ENCODE peak calls at places on chromosomes 6 and 20, in nine cellular contexts. E is right atrium auricular region, V is AG04450, J is right lobe of liver, G is tibial artery, O is lower lobe of right lung, Z is OCI-LY7, X is endodermal cell, A is fibroblast of the aortic adventitia. D is an unnamed sample.

GRCh38 chr20:45037050-45037449 is 63.9 kb downstream of the KCNS1 start:
- DNase-seq in G (peak), J (no peak), V (no peak), Z (no peak), O (no peak), X (no peak), E (no peak), A (peak), D (peak)

GRCh38 chr6:97312241-97312640 is 29.2 kb upstream of the MMS22L start:
- DNase-seq in J (no peak), X (no peak), V (no peak), G (no peak), O (no peak), A (no peak), Z (no peak), E (no peak), D (no peak)

GRCh38 chr6:56851104-56851503 is 103.8 kb upstream of the BEND6 start:
- DNase-seq in E (no peak), X (peak), G (no peak), O (no peak), A (peak), Z (no peak), V (no peak), J (no peak), D (no peak)

GRCh38 chr6:75402296-75402695 is 91.3 kb downstream of the FILIP1 start:
- DNase-seq in O (no peak), Z (no peak), E (no peak), X (no peak), J (no peak), G (peak), V (no peak), A (peak), D (peak)

GRCh38 chr6:33692760-33693158 is 18.7 kb downstream of the UQCC2 start:
- DNase-seq in G (no peak), A (no peak), J (peak), X (no peak), Z (no peak), E (no peak), O (peak), V (no peak), D (peak)

GRCh38 chr20:58837717-58838116 is 13.0 kb downstream of the GNAS-AS1 start:
- DNase-seq in V (no peak), E (no peak), G (no peak), Z (no peak), A (no peak), O (no peak), X (no peak), J (no peak), D (no peak)

GRCh38 chr6:134379086-134379485 is 61.2 kb upstream of the SGK1 start:
- DNase-seq in X (peak), V (no peak), O (peak), J (no peak), G (no peak), E (no peak), A (no peak), Z (no peak), D (no peak)

GRCh38 chr20:46307139-46307998 is 929 bp downstream of the CDH22 start:
- DNase-seq in V (no peak), J (peak), E (no peak), Z (peak), O (peak), X (peak), A (peak), G (peak), D (peak)

GRCh38 chr6:35691027-35691824 is 2.5 kb upstream of the FKBP5 start:
- DNase-seq in X (no peak), E (peak), J (peak), Z (no peak), G (peak), V (no peak), O (peak), A (peak), D (peak)

GRCh38 chr20:40276291-40276690 is 412.7 kb downstream of the MAFB start:
- DNase-seq in X (peak), V (no peak), Z (no peak), E (no peak), A (peak), G (peak), O (no peak), J (no peak), D (peak)

GRCh38 chr6:166957087-166957804 is 896 bp upstream of the RNASET2 start:
- DNase-seq in Z (peak), A (no peak), O (peak), X (peak), J (peak), E (peak), V (no peak), G (peak), D (peak)

GRCh38 chr6:169859978-169860703 is 108.7 kb downstream of the ERMARD start:
- DNase-seq in V (no peak), O (no peak), J (no peak), G (peak), E (peak), Z (peak), X (no peak), A (no peak), D (no peak)

GRCh38 chr6:158629376-158630221 is 14.9 kb downstream of the DYNLT1 start:
- DNase-seq in O (no peak), A (no peak), J (no peak), V (no peak), X (peak), Z (peak), G (no peak), E (peak), D (no peak)

GRCh38 chr6:143301204-143301603 is 149.3 kb downstream of the ADAT2 start:
- DNase-seq in V (no peak), E (no peak), X (no peak), J (no peak), Z (no peak), G (no peak), A (no peak), O (no peak), D (no peak)

GRCh38 chr6:159615923-159616322 is 77.1 kb downstream of the SOD2 start:
- DNase-seq in V (no peak), J (no peak), E (no peak), X (no peak), Z (no peak), A (no peak), O (no peak), G (no peak), D (peak)

GRCh38 chr6:113901482-113901881 is 44.3 kb downstream of the MARCKS start:
- DNase-seq in A (peak), J (no peak), V (no peak), E (no peak), Z (no peak), O (no peak), X (no peak), G (no peak), D (peak)

GRCh38 chr6:14192186-14192788 is 74.7 kb downstream of the CD83 start:
- DNase-seq in E (no peak), J (no peak), V (no peak), O (no peak), Z (no peak), A (peak), G (no peak), X (no peak), D (no peak)
- TF ChIP-seq CTCF in E (peak), J (no peak), V (no peak), O (no peak), Z (peak), A (peak), G (no peak), X (no peak), D (peak)

DNA sequence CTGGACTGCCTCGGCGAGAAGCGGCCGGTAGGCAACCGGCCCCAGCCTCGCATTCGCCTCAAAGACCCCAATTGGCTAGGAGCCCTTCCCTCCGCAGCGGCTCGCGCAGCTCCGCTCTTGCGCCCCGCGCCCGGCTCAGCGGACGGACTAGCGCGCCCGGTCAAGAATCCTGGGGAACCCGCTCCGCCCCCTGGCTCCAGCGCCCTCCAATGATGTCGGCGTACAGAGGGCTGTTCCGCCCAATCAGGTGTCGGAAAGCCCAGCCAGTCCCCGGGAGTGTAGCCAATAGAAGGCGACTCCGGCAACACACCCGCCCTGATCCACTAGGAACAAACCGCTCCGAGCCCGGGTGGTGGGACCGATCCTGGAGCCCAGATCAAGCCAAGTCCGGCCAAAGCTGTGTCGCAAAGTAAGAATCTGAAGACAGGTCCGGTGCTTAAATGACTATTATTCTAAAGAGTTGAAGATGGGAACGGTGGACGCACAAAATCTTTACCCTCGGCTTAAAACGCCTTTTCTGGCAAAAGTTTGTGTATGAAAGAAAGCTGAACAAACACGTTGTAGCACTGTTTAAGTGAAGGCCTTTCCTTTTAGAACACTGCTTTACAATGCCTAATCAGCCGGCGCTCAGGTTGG is 132.2 kb downstream of the OGFRL1 start:
- DNase-seq in O (peak), J (peak), G (peak), E (peak), Z (no peak), X (peak), A (peak), V (peak), D (peak)
- H3K4me3 ChIP-seq in O (peak), J (peak), G (peak), E (peak), Z (no peak), X (peak), A (peak), V (peak), D (peak)

GRCh38 chr6:1474205-1474604 is 84.8 kb downstream of the FOXF2 start:
- DNase-seq in G (no peak), E (no peak), A (no peak), V (no peak), Z (no peak), J (no peak), O (no peak), X (peak), D (no peak)
- TF ChIP-seq CTCF in G (no peak), E (no peak), A (no peak), V (no peak), Z (no peak), J (no peak), O (no peak), X (peak), D (peak)

GRCh38 chr6:24358219-24358821 is 461 bp upstream of the DCDC2 start:
- DNase-seq in V (no peak), X (no peak), O (no peak), Z (no peak), J (no peak), E (no peak), A (no peak), G (no peak), D (no peak)
- H3K4me3 ChIP-seq in V (no peak), X (peak), O (peak), Z (no peak), J (no peak), E (no peak), A (no peak), G (peak), D (no peak)

DNA sequence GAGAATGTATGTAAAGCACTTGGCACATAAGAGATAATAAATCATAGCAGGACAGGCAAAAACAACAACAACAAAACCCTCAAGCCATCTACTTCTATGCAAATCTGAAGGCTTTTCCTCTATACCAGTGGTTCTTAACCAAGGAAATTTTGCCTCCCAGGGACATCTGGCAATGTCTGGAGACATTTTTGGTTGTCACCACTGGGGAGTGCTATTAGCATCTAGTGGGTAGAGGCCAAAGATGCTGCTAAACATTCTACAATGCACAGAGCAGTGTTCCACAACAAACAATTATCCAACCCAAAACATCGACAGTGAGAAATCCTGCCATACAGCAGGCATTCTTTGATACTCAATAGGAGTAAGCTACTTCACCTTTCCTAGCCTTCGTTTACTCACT is 28.2 kb downstream of the NDRG3 start:
- DNase-seq in X (peak), V (no peak), J (no peak), G (no peak), E (no peak), Z (peak), O (no peak), A (peak), D (peak)
- TF ChIP-seq CTCF in X (peak), V (peak), J (peak), G (no peak), E (peak), Z (peak), O (peak), A (peak), D (peak)

D was measured in AG10803.